ENCODE peak calls at places on chromosomes 7 and 10, in five cellular contexts. X is gastrocnemius medialis, A is heart right ventricle, Z is cardiac muscle cell, K is H7. S is an unnamed sample. For H3K27me3, the result is how much of the 10 kb centered on the place peaks cover.

GRCh38 chr7:149297034-149297755 is 35.2 kb downstream of the ZNF783 start:
- DNase-seq in X (no peak), A (no peak), Z (no peak), K (no peak), S (no peak)

GRCh38 chr10:62788861-62789467 is 15.6 kb upstream of the ADO start:
- DNase-seq in X (no peak), A (no peak), Z (no peak), K (no peak), S (no peak)

GRCh38 chr10:6737758-6738463 is 157.8 kb upstream of the PRKCQ start:
- DNase-seq in X (no peak), A (no peak), Z (no peak), K (no peak), S (no peak)

GRCh38 chr10:109966961-109967738 is 40.6 kb upstream of the ADD3 start:
- DNase-seq in X (no peak), A (peak), Z (peak), K (peak), S (no peak)

GRCh38 chr10:119251315-119251708 is 43.9 kb downstream of the GRK5 start:
- DNase-seq in X (no peak), A (no peak), Z (peak), K (peak), S (no peak)

GRCh38 chr7:17774248-17774647 is 166.0 kb downstream of the SNX13 start:
- DNase-seq in X (no peak), A (peak), Z (peak), K (no peak), S (no peak)

GRCh38 chr7:2838873-2839578 is 5.1 kb downstream of the GNA12 start:
- DNase-seq in X (no peak), A (no peak), Z (peak), K (no peak), S (no peak)

GRCh38 chr10:18424200-18424599 is 227.2 kb downstream of the NSUN6 start:
- DNase-seq in X (no peak), A (no peak), Z (no peak), K (no peak), S (no peak)

GRCh38 chr10:69499726-69500689 is 48.7 kb downstream of the TSPAN15 start:
- DNase-seq in X (no peak), A (no peak), Z (no peak), K (no peak), S (no peak)

GRCh38 chr10:122992031-122992585 is 11.9 kb downstream of the PSTK start:
- DNase-seq in X (no peak), A (no peak), Z (no peak), K (no peak), S (no peak)

GRCh38 chr7:22189741-22190140 is 167.2 kb downstream of the RAPGEF5 start:
- DNase-seq in X (no peak), A (no peak), Z (no peak), K (no peak), S (no peak)

GRCh38 chr10:17387861-17388503 is 66.4 kb downstream of the ST8SIA6 start:
- DNase-seq in X (no peak), A (no peak), Z (no peak), K (peak), S (no peak)

GRCh38 chr7:132501956-132502355 is 74.3 kb downstream of the PLXNA4 start:
- DNase-seq in X (no peak), A (no peak), Z (no peak), K (no peak), S (no peak)

GRCh38 chr7:4849390-4849789 is 12.4 kb downstream of the PAPOLB start:
- DNase-seq in X (no peak), A (no peak), Z (peak), K (peak), S (no peak)

GRCh38 chr10:22631646-22632278 is 82.6 kb downstream of the PIP4K2A start:
- DNase-seq in X (no peak), A (no peak), Z (peak), K (no peak), S (no peak)

GRCh38 chr7:99407849-99408346 is 499 bp downstream of the PDAP1 start:
- DNase-seq in X (peak), A (peak), Z (peak), K (peak), S (no peak)

GRCh38 chr7:130276796-130277762 is 10.4 kb downstream of the CPA2 start:
- DNase-seq in X (no peak), A (no peak), Z (peak), K (no peak), S (no peak)

GRCh38 chr7:23696916-23697441 is 13.0 kb upstream of the STK31 start:
- DNase-seq in X (no peak), A (peak), Z (peak), K (peak), S (no peak)

GRCh38 chr7:157941210-157941609 is 604.4 kb downstream of the DNAJB6 start:
- DNase-seq in X (no peak), A (no peak), Z (no peak), K (no peak), S (no peak)

GRCh38 chr10:93475227-93475626 is 6.9 kb downstream of the MYOF start:
- DNase-seq in X (no peak), A (no peak), Z (no peak), K (no peak), S (no peak)

GRCh38 chr7:105429746-105430612 is 41.3 kb upstream of the SRPK2 start:
- DNase-seq in X (no peak), A (peak), Z (peak), K (no peak), S (no peak)

GRCh38 chr10:114286971-114287370 is 47.9 kb downstream of the VWA2 start:
- DNase-seq in X (no peak), A (no peak), Z (no peak), K (no peak), S (no peak)

GRCh38 chr7:23276381-23276780 is 22.8 kb upstream of the MALSU1 start:
- DNase-seq in X (no peak), A (no peak), Z (peak), K (no peak), S (no peak)

GRCh38 chr10:86678999-86679792 is 10.9 kb downstream of the LDB3 start:
- DNase-seq in X (no peak), A (no peak), Z (no peak), K (no peak), S (no peak)

GRCh38 chr10:132516771-132517725 is 20.5 kb upstream of the INPP5A start:
- DNase-seq in X (peak), A (peak), Z (peak), K (peak), S (peak)

GRCh38 chr7:126529833-126530232 is 722.9 kb downstream of the GRM8 start:
- DNase-seq in X (no peak), A (no peak), Z (no peak), K (no peak), S (no peak)

GRCh38 chr7:113086431-113086888 is at the start of gene GPR85:
- DNase-seq in X (no peak), A (peak), Z (peak), K (peak), S (no peak)

GRCh38 chr10:22245567-22245966 is 27.8 kb upstream of the EBLN1 start:
- DNase-seq in X (no peak), A (no peak), Z (peak), K (no peak), S (no peak)

GRCh38 chr7:155392726-155393570 is 65.0 kb upstream of the EN2 start:
- DNase-seq in X (no peak), A (no peak), Z (no peak), K (no peak), S (no peak)

GRCh38 chr10:24462340-24462739 is 253.4 kb downstream of the KIAA1217 start:
- DNase-seq in X (no peak), A (no peak), Z (no peak), K (no peak), S (no peak)

GRCh38 chr7:26105206-26105605 is 46.8 kb upstream of the NFE2L3 start:
- DNase-seq in X (no peak), A (no peak), Z (no peak), K (no peak), S (no peak)

GRCh38 chr7:151924001-151924400 is 32.2 kb upstream of the GALNTL5 start:
- DNase-seq in X (no peak), A (no peak), Z (no peak), K (no peak), S (no peak)
- H3K4me3 ChIP-seq in X (no peak), A (no peak), Z (no peak), K (no peak), S (no peak)

DNA sequence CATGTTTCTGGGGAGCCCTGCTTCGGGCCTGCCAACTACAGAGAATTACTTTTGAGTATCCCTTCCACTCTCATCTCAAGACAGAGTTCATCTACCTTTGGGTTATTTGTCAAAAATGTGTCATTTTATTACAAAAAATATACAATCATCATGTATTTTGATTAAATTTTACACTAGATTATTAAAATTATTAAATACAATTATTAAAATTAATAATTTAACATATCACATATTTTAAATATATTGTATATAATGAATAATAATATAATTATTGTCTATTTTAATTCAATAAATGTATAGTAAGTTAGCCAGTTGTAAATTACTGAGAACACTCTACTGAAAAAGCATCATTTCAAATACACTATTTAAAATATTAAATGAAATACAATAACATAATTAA is 50.9 kb downstream of the FIGNL1 start:
- DNase-seq in X (no peak), A (no peak), Z (no peak), K (no peak), S (no peak)
- H3K27me3 ChIP-seq in X (under half), A (half or more), Z (under half), K (under half), S (half or more)

DNA sequence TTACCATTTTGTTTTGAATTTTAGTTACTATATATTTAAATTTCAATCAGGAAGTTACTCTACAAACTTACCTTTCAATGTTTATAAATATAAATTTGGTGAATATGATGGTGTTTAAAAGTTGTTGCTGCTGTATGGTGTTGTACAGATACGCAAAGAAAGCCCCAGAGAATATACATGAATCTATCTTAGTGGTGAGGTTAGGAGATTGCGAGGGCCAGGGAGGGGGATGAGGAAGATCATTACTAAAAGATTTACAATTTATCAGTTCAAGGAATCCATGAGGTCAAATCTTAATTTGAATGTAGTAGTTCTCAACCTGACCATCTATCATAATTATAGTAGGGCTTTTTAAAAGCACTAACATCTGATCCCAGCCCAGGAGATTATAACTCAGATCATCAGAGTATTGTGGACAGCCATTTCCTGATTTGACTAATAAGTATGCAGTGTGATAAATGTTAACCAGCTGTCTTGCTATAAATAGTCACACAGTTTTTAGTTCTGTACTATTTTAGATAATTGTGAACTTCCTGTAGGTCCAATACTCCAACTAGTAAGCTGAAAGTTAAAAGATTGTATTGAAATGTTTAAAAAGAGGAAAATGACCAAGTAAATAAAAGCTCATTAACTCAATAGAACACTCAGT is 23.6 kb downstream of the FAM3C start:
- DNase-seq in X (no peak), A (no peak), Z (peak), K (no peak), S (no peak)
- H3K4me3 ChIP-seq in X (no peak), A (no peak), Z (no peak), K (no peak), S (no peak)

DNA sequence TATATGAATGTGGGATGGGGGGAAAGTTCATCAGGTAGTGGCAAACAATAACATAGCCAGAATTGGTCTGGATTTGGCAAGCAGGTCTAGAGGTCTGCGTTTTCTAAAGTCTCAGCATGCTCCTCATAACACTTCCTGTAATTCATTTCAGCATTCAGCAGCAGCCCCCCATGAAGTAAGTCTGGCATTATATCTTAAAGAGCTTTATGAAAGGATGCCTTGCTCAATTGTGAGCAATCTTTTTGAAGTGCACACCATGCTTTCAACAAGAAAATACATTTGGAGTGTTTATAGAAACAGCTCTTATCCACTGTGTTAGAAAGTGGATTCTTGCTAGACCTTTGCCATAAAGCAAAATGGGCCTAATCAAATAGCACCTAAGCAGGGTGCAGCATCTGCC is 378.0 kb upstream of the AKR1E2 start:
- DNase-seq in X (no peak), A (no peak), Z (peak), K (no peak), S (no peak)
- H3K27me3 ChIP-seq in X (under half), A (under half), Z (under half), K (under half), S (under half)

GRCh38 chr7:19900118-19900517 is 126.7 kb upstream of the TMEM196 start:
- DNase-seq in X (no peak), A (no peak), Z (no peak), K (no peak), S (no peak)
- H3K4me3 ChIP-seq in X (no peak), A (no peak), Z (no peak), K (no peak), S (no peak)

S was measured in RWPE2.